ENCODE peak calls at places on chromosomes 11 and 22, in nine cellular contexts. J is glomerular endothelial cell; Z is H7; K is MCF 10A; G is PC-3; W is germinal center; V is NCI-H2081; E is A549; X is activated naive CD4-positive, alpha-beta T cell treated with Interleukin-2 at 50 U/mL for 16 hours. L is an unnamed sample.

GRCh38 chr11:119161871-119162270 is 6.7 kb upstream of the NLRX1 start:
- DNase-seq in J (no peak), Z (no peak), K (no peak), G (no peak), W (no peak), V (no peak), E (no peak), X (no peak), L (no peak)

GRCh38 chr11:88508808-88509581 is 171.5 kb upstream of the CTSC start:
- DNase-seq in J (no peak), Z (peak), K (no peak), G (no peak), W (no peak), V (no peak), E (no peak), X (peak), L (no peak)

GRCh38 chr11:97445561-97445960 is 1055.7 kb downstream of the JRKL start:
- DNase-seq in J (no peak), Z (no peak), K (no peak), G (no peak), W (no peak), V (no peak), E (no peak), X (no peak), L (no peak)

GRCh38 chr11:119423459-119424254 is 685 bp upstream of the THY1 start:
- DNase-seq in J (no peak), Z (no peak), K (no peak), G (no peak), W (no peak), V (no peak), E (no peak), X (no peak), L (no peak)

GRCh38 chr22:46667245-46667623 is 47.0 kb downstream of the GRAMD4 start:
- DNase-seq in J (no peak), Z (no peak), K (no peak), G (no peak), W (no peak), V (no peak), E (no peak), X (no peak), L (no peak)

GRCh38 chr11:62919898-62920640 is 1.1 kb downstream of the CHRM1 start:
- DNase-seq in J (no peak), Z (peak), K (no peak), G (no peak), W (no peak), V (no peak), E (no peak), X (no peak), L (no peak)

GRCh38 chr11:134236834-134237556 is 12.5 kb downstream of the VPS26B start:
- DNase-seq in J (no peak), Z (no peak), K (no peak), G (no peak), W (no peak), V (no peak), E (no peak), X (no peak), L (no peak)

GRCh38 chr11:4607782-4608666 is at the start of gene TRIM68:
- DNase-seq in J (no peak), Z (peak), K (peak), G (peak), W (peak), V (peak), E (peak), X (peak), L (peak)

GRCh38 chr11:78310500-78310909 is 107.1 kb downstream of the GAB2 start:
- DNase-seq in J (no peak), Z (no peak), K (no peak), G (no peak), W (peak), V (no peak), E (no peak), X (no peak), L (peak)

GRCh38 chr22:45970709-45971388 is 6.1 kb downstream of the WNT7B start:
- DNase-seq in J (no peak), Z (peak), K (no peak), G (no peak), W (no peak), V (no peak), E (no peak), X (no peak), L (no peak)